ENCODE peak calls at places on chromosomes 2 and 18, in seven cellular contexts. D, U, T, Z, L, X and S are unnamed samples.

GRCh38 chr2:24400207-24400907 is 40.0 kb upstream of the ITSN2 start:
- DNase-seq in D (no peak), U (no peak), T (peak; percentile 19), Z (no peak), L (no peak), X (no peak), S (peak; percentile 28)

GRCh38 chr2:173049732-173050314 is 25.8 kb upstream of the MAP3K20 start:
- DNase-seq in D (no peak), U (no peak), T (no peak), Z (peak; percentile 3), L (no peak), X (no peak), S (no peak)

GRCh38 chr2:42906557-42907380 is 114.4 kb upstream of the HAAO start:
- DNase-seq in D (peak; percentile 94), U (peak; percentile 94), T (peak; percentile 50), Z (peak; percentile 62), L (no peak), X (peak; percentile 70), S (peak; percentile 73)

GRCh38 chr2:101873543-101873942 is 118.2 kb upstream of the IL1R2 start:
- DNase-seq in D (no peak), U (no peak), T (no peak), Z (no peak), L (peak; percentile 29), X (no peak), S (no peak)

GRCh38 chr18:61948196-61948800 is 55.5 kb upstream of the RNF152 start:
- DNase-seq in D (no peak), U (no peak), T (no peak), Z (peak; percentile 71), L (no peak), X (no peak), S (no peak)

GRCh38 chr2:203730866-203731265 is 24.4 kb downstream of the CD28 start:
- DNase-seq in D (no peak), U (no peak), T (no peak), Z (no peak), L (no peak), X (no peak), S (no peak)

GRCh38 chr2:25523060-25523459 is 150.3 kb downstream of the DTNB start:
- DNase-seq in D (no peak), U (no peak), T (no peak), Z (no peak), L (no peak), X (no peak), S (no peak)

GRCh38 chr2:109213646-109214417 is 84.8 kb downstream of the SH3RF3 start:
- DNase-seq in D (no peak), U (no peak), T (no peak), Z (peak; percentile 60), L (no peak), X (no peak), S (peak; percentile 61)

GRCh38 chr18:63178526-63178880 is 141.1 kb downstream of the BCL2 start:
- DNase-seq in D (peak; percentile 83), U (peak; percentile 80), T (no peak), Z (no peak), L (no peak), X (peak; percentile 79), S (peak; percentile 78)

GRCh38 chr18:74895686-74896085 is 298.0 kb downstream of the ZNF407 start:
- DNase-seq in D (no peak), U (no peak), T (no peak), Z (peak; percentile 27), L (peak; percentile 7), X (no peak), S (no peak)

GRCh38 chr18:49021433-49022129 is 70.8 kb upstream of the SMAD7 start:
- DNase-seq in D (peak; percentile 69), U (peak; percentile 94), T (peak; percentile 92), Z (peak; percentile 19), L (peak; percentile 82), X (peak; percentile 38), S (peak; percentile 62)

GRCh38 chr2:223944704-223945531 is at the start of gene WDFY1:
- DNase-seq in D (peak; percentile 93), U (peak; percentile 96), T (peak; percentile 92), Z (peak; percentile 87), L (peak; percentile 75), X (peak; percentile 92), S (peak; percentile 87)

GRCh38 chr2:137123241-137123640 is 357.9 kb downstream of the THSD7B start:
- DNase-seq in D (no peak), U (no peak), T (no peak), Z (no peak), L (no peak), X (no peak), S (no peak)

GRCh38 chr2:120346667-120347358 is 877 bp downstream of the INHBB start:
- DNase-seq in D (no peak), U (peak; percentile 73), T (peak; percentile 55), Z (peak; percentile 13), L (no peak), X (no peak), S (no peak)

GRCh38 chr2:189782221-189782671 is 1.9 kb downstream of the ORMDL1 start:
- DNase-seq in D (no peak), U (no peak), T (no peak), Z (no peak), L (peak; percentile 74), X (no peak), S (no peak)

GRCh38 chr2:132901661-132902060 is 231.7 kb upstream of the LYPD1 start:
- DNase-seq in D (no peak), U (no peak), T (no peak), Z (no peak), L (no peak), X (no peak), S (no peak)

GRCh38 chr2:201441409-201441808 is 9.8 kb downstream of the TRAK2 start:
- DNase-seq in D (no peak), U (no peak), T (no peak), Z (no peak), L (no peak), X (no peak), S (no peak)

GRCh38 chr18:45384137-45384998 is 230.9 kb upstream of the SLC14A2 start:
- DNase-seq in D (no peak), U (no peak), T (peak; percentile 93), Z (peak; percentile 45), L (peak; percentile 27), X (no peak), S (no peak)

GRCh38 chr2:146990311-146990781 is 854.5 kb upstream of the ACVR2A start:
- DNase-seq in D (no peak), U (no peak), T (no peak), Z (peak; percentile 19), L (no peak), X (no peak), S (no peak)

GRCh38 chr2:224576098-224576715 is 9.0 kb downstream of the CUL3 start:
- DNase-seq in D (no peak), U (no peak), T (no peak), Z (no peak), L (no peak), X (no peak), S (no peak)

GRCh38 chr2:125397535-125398251 is 1258.3 kb upstream of the GYPC start:
- DNase-seq in D (no peak), U (no peak), T (no peak), Z (no peak), L (no peak), X (no peak), S (no peak)

GRCh38 chr2:230913406-230913805 is 11.6 kb downstream of the GPR55 start:
- DNase-seq in D (peak; percentile 39), U (no peak), T (peak; percentile 78), Z (no peak), L (peak; percentile 40), X (no peak), S (no peak)

GRCh38 chr2:120161190-120161589 is 62.0 kb downstream of the TMEM185B start:
- DNase-seq in D (no peak), U (no peak), T (no peak), Z (no peak), L (no peak), X (no peak), S (no peak)

GRCh38 chr2:110853516-110853915 is 121.1 kb downstream of the ACOXL start:
- DNase-seq in D (no peak), U (no peak), T (peak; percentile 70), Z (peak; percentile 25), L (peak; percentile 42), X (no peak), S (no peak)

GRCh38 chr2:164457271-164457670 is 164.0 kb downstream of the GRB14 start:
- DNase-seq in D (no peak), U (no peak), T (no peak), Z (no peak), L (no peak), X (no peak), S (no peak)

GRCh38 chr2:71117064-71117463 is 13.0 kb downstream of the MCEE start:
- DNase-seq in D (no peak), U (no peak), T (no peak), Z (no peak), L (no peak), X (no peak), S (no peak)

GRCh38 chr2:201969241-201969937 is 64.3 kb upstream of the FZD7 start:
- DNase-seq in D (no peak), U (peak; percentile 15), T (no peak), Z (no peak), L (no peak), X (no peak), S (no peak)

DNA sequence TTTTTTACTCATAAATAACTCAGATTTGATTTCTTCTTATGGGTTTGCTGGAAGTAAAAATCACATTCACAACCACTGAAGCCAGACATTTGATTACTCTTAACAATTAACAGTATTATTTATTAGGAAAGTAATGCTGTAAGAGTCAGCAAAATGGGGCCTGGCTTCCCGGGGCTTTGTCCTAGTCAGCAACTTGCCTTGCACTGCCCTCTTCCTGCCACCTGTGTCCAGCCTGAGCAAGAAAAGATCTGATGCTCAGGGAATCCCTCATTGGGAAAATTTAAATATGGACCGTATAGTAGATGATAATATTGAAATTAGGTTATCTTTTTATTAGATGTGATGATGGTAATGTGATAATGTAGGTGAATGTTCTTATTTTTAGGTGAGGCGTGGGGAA is 30.8 kb upstream of the ACYP2 start:
- DNase-seq in D (no peak), U (no peak), T (peak; percentile 24), Z (peak; percentile 20), L (no peak), X (no peak), S (no peak)
- TF ChIP-seq CTCF in D (peak; percentile 38), U (peak; percentile 13), T (peak; percentile 60), Z (peak; percentile 19), L (peak; percentile 55), X (peak; percentile 54), S (peak; percentile 50)

GRCh38 chr2:33292063-33292462 is 184.4 kb upstream of the RASGRP3 start:
- DNase-seq in D (no peak), U (no peak), T (no peak), Z (no peak), L (no peak), X (no peak), S (no peak)
- H3K27ac ChIP-seq in D (peak overlapping the region; percentile 89), U (no peak overlapping the region), T (no peak overlapping the region), Z (peak overlapping the region; percentile 92), L (no peak overlapping the region), X (peak overlapping the region; percentile 52), S (peak overlapping the region; percentile 72)

DNA sequence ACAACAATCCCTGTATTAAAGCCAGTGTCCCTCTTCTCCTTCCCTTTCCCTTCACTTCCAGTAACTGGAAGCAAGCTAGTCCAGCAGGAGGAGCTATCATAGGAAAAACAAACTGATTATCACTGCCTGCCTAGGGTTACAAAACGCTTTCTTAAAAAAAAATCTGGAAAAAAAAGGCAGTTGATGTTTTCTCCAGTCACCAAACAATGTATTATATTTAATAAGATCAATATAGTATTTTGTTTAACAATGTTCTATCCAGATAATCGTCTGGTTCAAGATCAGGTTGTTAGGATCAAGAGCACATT is 78.8 kb upstream of the ITGB6 start:
- DNase-seq in D (no peak), U (no peak), T (peak; percentile 49), Z (peak; percentile 58), L (peak; percentile 15), X (no peak), S (no peak)
- TF ChIP-seq CTCF in D (peak; percentile 38), U (peak; percentile 38), T (peak; percentile 61), Z (peak; percentile 50), L (peak; percentile 41), X (peak; percentile 70), S (peak; percentile 28)

GRCh38 chr2:69385443-69386151 is 1.4 kb downstream of the GFPT1 start:
- DNase-seq in D (no peak), U (no peak), T (no peak), Z (peak; percentile 21), L (no peak), X (no peak), S (no peak)
- H3K27ac ChIP-seq in D (peak overlapping the region; percentile 95), U (no peak overlapping the region), T (no peak overlapping the region), Z (no peak overlapping the region), L (peak overlapping the region; percentile 80), X (peak overlapping the region; percentile 84), S (peak overlapping the region; percentile 93)